ENCODE peak calls at places on chromosome 2, in eight cellular contexts. I is SK-N-SH, U is K562, X is A549, S is HepG2, V is HCT116, B is H1, O is GM12878. G is an unnamed sample.

GRCh38 chr2:234463626-234464290 is 33.1 kb downstream of the ARL4C start:
- DNase-seq in I (peak), U (no peak), X (peak), S (no peak), V (no peak), B (no peak), O (no peak), G (peak)

GRCh38 chr2:187079901-187080300 is 230.9 kb upstream of the ZSWIM2 start:
- DNase-seq in I (no peak), U (no peak), X (no peak), S (no peak), V (no peak), B (no peak), O (no peak), G (no peak)

GRCh38 chr2:190181066-190181681 is 118.6 kb upstream of the MSTN start:
- DNase-seq in I (no peak), U (no peak), X (no peak), S (no peak), V (no peak), B (no peak), O (no peak), G (peak)

GRCh38 chr2:75453696-75454095 is 107.0 kb downstream of the EVA1A start:
- DNase-seq in I (no peak), U (no peak), X (no peak), S (no peak), V (no peak), B (no peak), O (no peak), G (no peak)

GRCh38 chr2:64876137-64876647 is 113.0 kb upstream of the SLC1A4 start:
- DNase-seq in I (no peak), U (peak), X (peak), S (no peak), V (peak), B (peak), O (no peak), G (peak)

GRCh38 chr2:176553685-176554106 is 284.5 kb downstream of the MTX2 start:
- DNase-seq in I (peak), U (no peak), X (peak), S (no peak), V (peak), B (peak), O (no peak), G (peak)

GRCh38 chr2:215603440-215603839 is 167.6 kb upstream of the FN1 start:
- DNase-seq in I (no peak), U (no peak), X (no peak), S (no peak), V (no peak), B (no peak), O (no peak), G (no peak)

GRCh38 chr2:208189782-208190181 is at the start of gene C2orf80:
- DNase-seq in I (no peak), U (no peak), X (no peak), S (no peak), V (no peak), B (no peak), O (no peak), G (no peak)

GRCh38 chr2:100139114-100139513 is 3.3 kb downstream of the AFF3 start:
- DNase-seq in I (peak), U (no peak), X (no peak), S (no peak), V (no peak), B (no peak), O (no peak), G (no peak)

GRCh38 chr2:186059096-186059495 is 320.5 kb downstream of the FSIP2 start:
- DNase-seq in I (no peak), U (no peak), X (no peak), S (no peak), V (no peak), B (no peak), O (no peak), G (peak)

GRCh38 chr2:65300134-65300771 is 72.6 kb downstream of the ACTR2 start:
- DNase-seq in I (no peak), U (no peak), X (no peak), S (no peak), V (no peak), B (no peak), O (no peak), G (peak)

GRCh38 chr2:239224249-239224605 is 176.6 kb downstream of the HDAC4 start:
- DNase-seq in I (no peak), U (no peak), X (no peak), S (no peak), V (no peak), B (no peak), O (no peak), G (no peak)

GRCh38 chr2:67840460-67841068 is 222.2 kb downstream of the C1D start:
- DNase-seq in I (peak), U (peak), X (peak), S (peak), V (peak), B (peak), O (no peak), G (peak)

GRCh38 chr2:230795856-230796255 is 68.9 kb upstream of the ITM2C start:
- DNase-seq in I (no peak), U (no peak), X (no peak), S (no peak), V (no peak), B (no peak), O (no peak), G (no peak)

GRCh38 chr2:193824474-193824873 is 1629.7 kb upstream of the TMEFF2 start:
- DNase-seq in I (no peak), U (no peak), X (peak), S (no peak), V (peak), B (no peak), O (no peak), G (no peak)

GRCh38 chr2:199458017-199458805 is 472 bp upstream of the SATB2 start:
- DNase-seq in I (no peak), U (peak), X (peak), S (no peak), V (peak), B (peak), O (no peak), G (no peak)

GRCh38 chr2:72999729-73000725 is 71.5 kb downstream of the SFXN5 start:
- DNase-seq in I (no peak), U (no peak), X (no peak), S (no peak), V (no peak), B (peak), O (no peak), G (peak)
- TF ChIP-seq RAD21 in I (no peak), U (no peak), X (no peak), S (no peak), V (no peak), B (no peak), O (no peak), G (no peak)

DNA sequence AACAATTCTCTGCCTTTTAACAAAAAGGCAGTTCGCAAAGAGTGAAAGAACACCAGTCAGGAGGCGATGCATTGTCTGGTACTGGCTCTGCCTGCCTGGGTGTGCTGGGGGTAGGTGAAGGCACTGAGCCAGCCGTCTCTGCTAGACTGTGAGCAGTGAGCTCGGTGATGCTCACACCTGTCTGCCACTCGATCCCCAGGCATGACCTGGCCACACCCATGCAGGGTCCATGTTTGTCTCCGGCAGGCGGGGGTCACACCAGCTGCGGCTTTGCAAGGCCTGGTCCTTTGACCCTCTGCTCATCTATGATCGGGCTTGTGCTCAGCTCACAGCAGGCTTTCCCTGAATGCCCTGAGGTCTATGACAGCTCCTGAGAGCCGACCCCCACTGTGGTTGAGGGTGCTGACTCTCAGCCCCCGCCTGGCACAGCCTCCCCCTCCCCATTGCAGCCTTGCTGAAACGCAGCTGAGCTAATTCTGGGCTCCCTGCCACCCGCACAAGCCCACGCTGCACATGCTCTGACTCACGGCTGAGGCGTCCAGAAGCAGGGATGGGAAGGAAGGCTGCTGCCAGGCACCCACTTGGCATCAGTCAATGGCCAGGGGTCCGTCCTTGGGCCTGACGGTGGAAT is 23.7 kb downstream of the CRACDL start:
- DNase-seq in I (peak), U (no peak), X (peak), S (no peak), V (peak), B (peak), O (no peak), G (peak)
- TF ChIP-seq RAD21 in I (no peak), U (no peak), X (no peak), S (no peak), V (no peak), B (no peak), O (no peak), G (no peak)

DNA sequence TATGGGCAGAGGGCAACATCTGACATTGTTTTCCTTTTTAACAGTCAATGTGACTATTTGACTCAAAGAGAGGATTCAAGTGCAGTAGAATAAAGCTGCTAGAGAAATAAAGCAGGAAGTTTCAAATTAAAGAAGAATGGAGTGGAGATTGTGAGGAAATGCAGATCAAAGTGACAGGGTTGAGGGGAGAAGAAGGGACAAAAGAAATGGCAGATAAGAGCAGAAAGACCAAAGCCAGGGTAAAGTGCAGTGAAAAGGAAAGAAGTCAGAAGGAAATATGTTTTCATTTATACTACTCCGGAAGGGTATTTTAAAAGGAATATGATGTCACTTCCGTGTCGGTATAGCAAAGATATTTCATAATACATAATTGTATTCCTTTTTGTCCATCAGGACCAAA is 297.5 kb upstream of the CRIM1 start:
- DNase-seq in I (no peak), U (no peak), X (no peak), S (no peak), V (no peak), B (no peak), O (no peak), G (no peak)
- TF ChIP-seq RAD21 in I (no peak), U (no peak), X (no peak), S (no peak), V (no peak), B (no peak), O (no peak), G (no peak)

DNA sequence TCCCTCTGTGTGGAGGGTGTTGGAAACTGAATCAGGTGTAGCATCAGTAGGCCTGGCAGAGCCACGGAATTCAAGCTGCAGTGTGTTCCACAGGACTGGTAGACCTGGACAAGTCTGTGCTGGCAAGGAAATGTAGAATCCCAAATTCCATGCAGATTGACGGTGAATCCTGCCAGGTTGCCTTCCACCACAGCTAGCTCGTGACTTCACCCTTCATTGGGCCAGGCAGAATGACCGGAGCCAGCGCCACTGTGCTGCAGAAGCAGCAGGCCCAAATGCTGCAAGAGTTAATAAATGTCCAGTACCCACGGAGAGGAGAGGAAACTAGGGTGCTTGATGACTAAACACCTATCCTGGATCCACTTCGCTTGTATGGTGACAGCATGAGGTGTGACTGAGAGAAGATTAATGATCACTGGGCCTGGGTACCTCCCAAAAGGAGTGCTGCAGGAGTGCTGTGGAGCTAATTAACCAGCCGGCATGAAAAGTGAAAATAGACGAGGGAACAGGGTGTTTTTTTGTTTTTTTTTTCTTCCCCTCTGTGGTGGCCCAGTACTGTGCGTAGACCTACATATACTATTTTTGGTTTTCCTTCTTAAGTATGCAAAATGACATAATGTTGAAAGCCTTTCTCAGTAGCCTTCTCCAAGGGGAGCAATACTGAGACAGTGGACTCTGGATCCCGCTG is 122.2 kb downstream of the TANC1 start:
- DNase-seq in I (no peak), U (no peak), X (no peak), S (no peak), V (no peak), B (no peak), O (peak), G (peak)
- TF ChIP-seq RAD21 in I (no peak), U (no peak), X (no peak), S (no peak), V (no peak), B (no peak), O (no peak), G (no peak)

GRCh38 chr2:30736461-30737325 is 70.6 kb downstream of the CAPN13 start:
- DNase-seq in I (no peak), U (no peak), X (no peak), S (no peak), V (no peak), B (no peak), O (no peak), G (no peak)

GRCh38 chr2:30732876-30733275 is 74.4 kb downstream of the CAPN13 start:
- DNase-seq in I (no peak), U (no peak), X (no peak), S (no peak), V (no peak), B (no peak), O (no peak), G (no peak)

GRCh38 chr2:30732376-30732775 is 74.9 kb downstream of the CAPN13 start:
- DNase-seq in I (no peak), U (no peak), X (no peak), S (no peak), V (no peak), B (no peak), O (no peak), G (no peak)

GRCh38 chr2:30731706-30732105 is 75.5 kb downstream of the CAPN13 start:
- DNase-seq in I (no peak), U (no peak), X (no peak), S (no peak), V (no peak), B (no peak), O (no peak), G (no peak)

DNA sequence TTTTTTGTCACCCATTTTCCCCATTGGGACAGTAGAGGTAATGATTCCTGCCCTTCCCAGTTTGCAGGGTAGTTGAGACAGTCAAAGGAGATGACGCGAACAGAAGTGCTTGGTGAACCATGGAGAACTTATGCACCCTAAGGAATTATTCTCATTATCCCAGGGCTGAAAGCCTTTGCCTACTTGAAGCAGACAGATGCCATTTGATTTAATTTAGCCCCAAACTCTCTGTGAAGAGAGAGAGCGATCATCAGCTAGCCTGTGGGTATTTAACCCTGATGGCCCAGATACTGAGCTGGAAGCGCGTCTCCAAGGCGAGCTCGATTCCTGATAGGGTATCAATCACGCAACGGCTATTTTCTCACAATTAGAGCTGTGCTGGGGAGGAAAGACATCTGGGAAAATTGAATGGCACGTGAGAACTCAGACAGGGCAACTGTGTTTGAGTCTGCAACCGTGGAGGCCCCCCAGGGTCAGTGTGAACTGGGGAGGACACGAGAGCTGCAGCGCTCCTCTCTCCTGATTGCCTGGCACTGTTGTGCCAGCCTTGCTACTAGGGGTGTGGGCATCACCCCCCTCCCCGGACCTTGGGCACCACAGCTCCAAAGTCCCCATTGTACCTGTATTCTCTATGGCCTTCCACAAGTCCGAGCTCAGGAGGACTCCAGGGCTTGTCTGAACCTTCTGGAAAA is 73.3 kb downstream of the CAPN13 start:
- DNase-seq in I (peak), U (no peak), X (no peak), S (no peak), V (no peak), B (no peak), O (no peak), G (no peak)
- TF ChIP-seq RAD21 in I (no peak), U (no peak), X (no peak), S (no peak), V (no peak), B (no peak), O (no peak), G (no peak)

DNA sequence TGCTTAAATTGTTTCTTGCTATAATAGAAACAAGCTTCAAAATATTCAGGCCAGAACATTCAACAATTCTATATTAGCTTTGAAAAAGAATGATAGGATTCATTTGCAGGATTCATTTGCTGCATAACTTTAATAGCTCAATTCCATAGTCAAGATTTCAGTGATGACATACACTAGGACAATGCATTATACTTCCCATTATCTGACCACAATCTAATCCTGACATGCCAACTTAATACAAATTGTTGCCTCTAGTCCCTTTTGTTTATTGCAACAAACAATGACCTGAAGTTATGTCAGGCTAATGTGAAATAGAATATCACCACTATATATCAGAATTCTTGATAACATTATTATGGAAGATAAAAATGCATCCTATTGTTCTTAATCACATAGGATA is 169.4 kb downstream of the DNAH7 start:
- DNase-seq in I (no peak), U (no peak), X (no peak), S (no peak), V (no peak), B (no peak), O (no peak), G (peak)
- TF ChIP-seq RAD21 in I (no peak), U (no peak), X (no peak), S (no peak), V (no peak), B (no peak), O (no peak), G (no peak)

DNA sequence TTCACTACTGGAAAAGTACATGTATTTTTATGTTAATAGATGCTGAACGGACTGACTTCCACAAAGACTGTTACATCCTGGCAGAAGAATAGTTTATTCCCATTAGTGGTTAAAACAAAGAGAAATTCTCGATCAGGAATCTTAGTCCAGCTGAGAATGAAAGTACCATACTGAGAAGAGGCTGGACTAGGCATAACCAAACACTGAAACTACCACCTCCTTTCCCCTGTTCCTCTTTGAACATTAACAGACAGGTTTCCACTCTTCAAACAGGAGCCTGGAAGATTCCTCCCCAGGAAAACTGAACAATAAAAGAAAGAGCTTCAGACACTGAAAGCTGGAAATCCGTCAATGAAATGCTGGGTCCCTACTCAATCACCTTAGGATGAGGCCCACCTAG is 25.8 kb downstream of the LDAH start:
- DNase-seq in I (no peak), U (no peak), X (no peak), S (no peak), V (no peak), B (no peak), O (no peak), G (no peak)
- TF ChIP-seq RAD21 in I (no peak), U (no peak), X (no peak), S (no peak), V (no peak), B (no peak), O (no peak), G (no peak)

GRCh38 chr2:28654981-28655322 is 96.7 kb upstream of the PPP1CB start:
- DNase-seq in I (no peak), U (no peak), X (peak), S (no peak), V (no peak), B (no peak), O (no peak), G (no peak)

GRCh38 chr2:28658369-28658768 is 93.3 kb upstream of the PPP1CB start:
- DNase-seq in I (no peak), U (no peak), X (no peak), S (no peak), V (no peak), B (no peak), O (no peak), G (peak)

GRCh38 chr2:28659127-28659526 is 92.5 kb upstream of the PPP1CB start:
- DNase-seq in I (no peak), U (no peak), X (no peak), S (no peak), V (no peak), B (no peak), O (no peak), G (no peak)

GRCh38 chr2:28654286-28654980 is 97.2 kb upstream of the PPP1CB start:
- DNase-seq in I (no peak), U (no peak), X (no peak), S (no peak), V (no peak), B (no peak), O (no peak), G (no peak)

DNA sequence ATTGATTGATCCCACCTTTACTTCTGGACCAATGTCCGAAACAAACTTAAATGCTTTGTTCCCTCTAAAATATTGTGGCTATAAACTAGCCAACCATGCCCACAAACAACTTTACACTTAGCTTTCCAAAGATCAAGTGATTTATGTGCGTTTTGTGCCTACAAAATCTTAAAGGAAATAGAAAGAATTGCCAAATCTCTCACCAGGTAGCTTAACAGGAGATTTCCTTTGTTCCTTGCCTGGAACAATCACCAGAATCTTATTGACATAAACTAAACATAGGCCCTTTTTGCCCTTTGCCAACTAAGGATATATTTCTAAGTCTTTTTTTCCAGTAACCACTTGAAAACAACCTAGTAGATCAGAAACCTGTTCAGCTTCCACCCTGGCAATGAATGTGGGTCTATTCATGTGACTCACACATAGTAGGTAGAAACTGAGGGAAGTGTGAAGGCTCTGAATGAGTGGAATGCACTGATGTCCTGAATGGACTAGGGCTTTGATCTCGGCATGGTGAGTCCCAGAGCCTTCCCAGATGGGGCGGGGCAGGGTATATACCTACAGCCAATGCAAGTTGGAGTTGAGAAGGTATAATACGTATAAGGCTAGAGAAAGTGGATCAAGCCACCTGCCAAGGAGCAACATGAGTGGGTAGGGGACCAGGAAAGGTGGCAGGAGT is 94.6 kb upstream of the PPP1CB start:
- DNase-seq in I (no peak), U (no peak), X (no peak), S (peak), V (peak), B (no peak), O (no peak), G (no peak)
- TF ChIP-seq RAD21 in I (no peak), U (no peak), X (no peak), S (no peak), V (no peak), B (no peak), O (no peak), G (no peak)

G was measured in IMR-90.